ENCODE peak calls at places on chromosomes 4 and X, in nine cellular contexts. One of them, this sample, is unnamed.

GRCh38 chr4:6470502-6471302 is 1.7 kb downstream of the PPP2R2C start:
- DNase-seq in A549: peak
- DNase-seq in astrocyte of the spinal cord: peak
- DNase-seq in AG04450: no peak
- DNase-seq in transverse colon: no peak
- DNase-seq in ovary: peak
- DNase-seq in colonic mucosa: peak
- DNase-seq in MM.1S: no peak
- DNase-seq in GM23338: peak
- DNase-seq in this sample: no peak

GRCh38 chrX:150615356-150615755 is 46.9 kb downstream of the MTM1 start:
- DNase-seq in A549: no peak
- DNase-seq in astrocyte of the spinal cord: no peak
- DNase-seq in AG04450: no peak
- DNase-seq in transverse colon: no peak
- DNase-seq in ovary: no peak
- DNase-seq in colonic mucosa: no peak
- DNase-seq in MM.1S: no peak
- DNase-seq in GM23338: no peak
- DNase-seq in this sample: no peak

GRCh38 chr4:186823989-186824388 is 100.3 kb upstream of the FAT1 start:
- DNase-seq in A549: no peak
- DNase-seq in astrocyte of the spinal cord: peak
- DNase-seq in AG04450: no peak
- DNase-seq in transverse colon: no peak
- DNase-seq in ovary: no peak
- DNase-seq in colonic mucosa: no peak
- DNase-seq in MM.1S: no peak
- DNase-seq in GM23338: no peak
- DNase-seq in this sample: no peak

GRCh38 chr4:39464886-39465501 is 6.1 kb downstream of the LIAS start:
- DNase-seq in A549: peak
- DNase-seq in astrocyte of the spinal cord: peak
- DNase-seq in AG04450: peak
- DNase-seq in transverse colon: no peak
- DNase-seq in ovary: no peak
- DNase-seq in colonic mucosa: no peak
- DNase-seq in MM.1S: no peak
- DNase-seq in GM23338: no peak
- DNase-seq in this sample: peak

GRCh38 chr4:22869235-22869634 is 176.5 kb downstream of the GBA3 start:
- DNase-seq in A549: no peak
- DNase-seq in astrocyte of the spinal cord: no peak
- DNase-seq in AG04450: no peak
- DNase-seq in transverse colon: no peak
- DNase-seq in ovary: no peak
- DNase-seq in colonic mucosa: no peak
- DNase-seq in MM.1S: no peak
- DNase-seq in GM23338: peak
- DNase-seq in this sample: no peak

GRCh38 chr4:143091862-143092261 is 92.9 kb upstream of the USP38 start:
- DNase-seq in A549: no peak
- DNase-seq in astrocyte of the spinal cord: no peak
- DNase-seq in AG04450: no peak
- DNase-seq in transverse colon: no peak
- DNase-seq in ovary: no peak
- DNase-seq in colonic mucosa: no peak
- DNase-seq in MM.1S: no peak
- DNase-seq in GM23338: no peak
- DNase-seq in this sample: no peak

GRCh38 chr4:16417198-16417597 is 190.9 kb upstream of the TAPT1 start:
- DNase-seq in A549: no peak
- DNase-seq in astrocyte of the spinal cord: no peak
- DNase-seq in AG04450: no peak
- DNase-seq in transverse colon: no peak
- DNase-seq in ovary: no peak
- DNase-seq in colonic mucosa: no peak
- DNase-seq in MM.1S: no peak
- DNase-seq in GM23338: no peak
- DNase-seq in this sample: no peak

GRCh38 chr4:129362685-129363274 is 266.8 kb downstream of the C4orf33 start:
- DNase-seq in A549: peak
- DNase-seq in astrocyte of the spinal cord: peak
- DNase-seq in AG04450: peak
- DNase-seq in transverse colon: peak
- DNase-seq in ovary: peak
- DNase-seq in colonic mucosa: peak
- DNase-seq in MM.1S: peak
- DNase-seq in GM23338: peak
- DNase-seq in this sample: peak

GRCh38 chr4:1041147-1041935 is 29.9 kb downstream of the FGFRL1 start:
- DNase-seq in A549: no peak
- DNase-seq in astrocyte of the spinal cord: peak
- DNase-seq in AG04450: no peak
- DNase-seq in transverse colon: no peak
- DNase-seq in ovary: no peak
- DNase-seq in colonic mucosa: no peak
- DNase-seq in MM.1S: no peak
- DNase-seq in GM23338: no peak
- DNase-seq in this sample: peak

GRCh38 chr4:5192271-5192670 is 141.0 kb downstream of the STK32B start:
- DNase-seq in A549: no peak
- DNase-seq in astrocyte of the spinal cord: no peak
- DNase-seq in AG04450: no peak
- DNase-seq in transverse colon: no peak
- DNase-seq in ovary: no peak
- DNase-seq in colonic mucosa: no peak
- DNase-seq in MM.1S: no peak
- DNase-seq in GM23338: no peak
- DNase-seq in this sample: no peak

GRCh38 chrX:153439977-153440376 is 5.9 kb downstream of the TREX2 start:
- DNase-seq in A549: no peak
- DNase-seq in astrocyte of the spinal cord: no peak
- DNase-seq in AG04450: no peak
- DNase-seq in transverse colon: no peak
- DNase-seq in ovary: peak
- DNase-seq in colonic mucosa: no peak
- DNase-seq in MM.1S: no peak
- DNase-seq in GM23338: no peak
- DNase-seq in this sample: no peak

GRCh38 chr4:71259305-71259704 is 79.5 kb upstream of the SLC4A4 start:
- DNase-seq in A549: no peak
- DNase-seq in astrocyte of the spinal cord: no peak
- DNase-seq in AG04450: no peak
- DNase-seq in transverse colon: no peak
- DNase-seq in ovary: no peak
- DNase-seq in colonic mucosa: no peak
- DNase-seq in MM.1S: no peak
- DNase-seq in GM23338: no peak
- DNase-seq in this sample: no peak

GRCh38 chrX:115547448-115547847 is 13.5 kb upstream of the PLS3 start:
- DNase-seq in A549: no peak
- DNase-seq in astrocyte of the spinal cord: no peak
- DNase-seq in AG04450: no peak
- DNase-seq in transverse colon: no peak
- DNase-seq in ovary: no peak
- DNase-seq in colonic mucosa: no peak
- DNase-seq in MM.1S: no peak
- DNase-seq in GM23338: peak
- DNase-seq in this sample: no peak

GRCh38 chrX:21056636-21057035 is 317.6 kb upstream of the CNKSR2 start:
- DNase-seq in A549: no peak
- DNase-seq in astrocyte of the spinal cord: no peak
- DNase-seq in AG04450: no peak
- DNase-seq in transverse colon: no peak
- DNase-seq in ovary: no peak
- DNase-seq in colonic mucosa: no peak
- DNase-seq in MM.1S: no peak
- DNase-seq in GM23338: no peak
- DNase-seq in this sample: no peak

GRCh38 chrX:153623310-153624029 is 23.5 kb upstream of the DUSP9 start:
- DNase-seq in A549: no peak
- DNase-seq in astrocyte of the spinal cord: no peak
- DNase-seq in AG04450: no peak
- DNase-seq in transverse colon: peak
- DNase-seq in ovary: peak
- DNase-seq in colonic mucosa: no peak
- DNase-seq in MM.1S: no peak
- DNase-seq in GM23338: no peak
- DNase-seq in this sample: no peak

GRCh38 chr4:84920591-84920990 is 45.9 kb downstream of the WDFY3 start:
- DNase-seq in A549: no peak
- DNase-seq in astrocyte of the spinal cord: peak
- DNase-seq in AG04450: peak
- DNase-seq in transverse colon: no peak
- DNase-seq in ovary: no peak
- DNase-seq in colonic mucosa: no peak
- DNase-seq in MM.1S: no peak
- DNase-seq in GM23338: no peak
- DNase-seq in this sample: peak

GRCh38 chr4:26273308-26273980 is 47.4 kb upstream of the RBPJ start:
- DNase-seq in A549: no peak
- DNase-seq in astrocyte of the spinal cord: no peak
- DNase-seq in AG04450: no peak
- DNase-seq in transverse colon: no peak
- DNase-seq in ovary: peak
- DNase-seq in colonic mucosa: no peak
- DNase-seq in MM.1S: no peak
- DNase-seq in GM23338: peak
- DNase-seq in this sample: no peak

GRCh38 chrX:72238183-72238582 is 644 bp downstream of the ERCC6L start:
- DNase-seq in A549: no peak
- DNase-seq in astrocyte of the spinal cord: no peak
- DNase-seq in AG04450: no peak
- DNase-seq in transverse colon: no peak
- DNase-seq in ovary: no peak
- DNase-seq in colonic mucosa: no peak
- DNase-seq in MM.1S: no peak
- DNase-seq in GM23338: peak
- DNase-seq in this sample: no peak

GRCh38 chr4:3209551-3210325 is 39.2 kb upstream of the MSANTD1 start:
- DNase-seq in A549: no peak
- DNase-seq in astrocyte of the spinal cord: no peak
- DNase-seq in AG04450: no peak
- DNase-seq in transverse colon: no peak
- DNase-seq in ovary: no peak
- DNase-seq in colonic mucosa: no peak
- DNase-seq in MM.1S: no peak
- DNase-seq in GM23338: no peak
- DNase-seq in this sample: no peak

GRCh38 chr4:139835006-139835405 is 169.4 kb downstream of the MGST2 start:
- DNase-seq in A549: no peak
- DNase-seq in astrocyte of the spinal cord: no peak
- DNase-seq in AG04450: no peak
- DNase-seq in transverse colon: no peak
- DNase-seq in ovary: no peak
- DNase-seq in colonic mucosa: no peak
- DNase-seq in MM.1S: no peak
- DNase-seq in GM23338: no peak
- DNase-seq in this sample: no peak

GRCh38 chrX:101744085-101744484 is 84.4 kb upstream of the ARMCX2 start:
- DNase-seq in A549: no peak
- DNase-seq in astrocyte of the spinal cord: peak
- DNase-seq in AG04450: no peak
- DNase-seq in transverse colon: no peak
- DNase-seq in ovary: no peak
- DNase-seq in colonic mucosa: no peak
- DNase-seq in MM.1S: no peak
- DNase-seq in GM23338: no peak
- DNase-seq in this sample: peak

GRCh38 chrX:107102980-107103379 is 15.6 kb downstream of the RBM41 start:
- DNase-seq in A549: no peak
- DNase-seq in astrocyte of the spinal cord: peak
- DNase-seq in AG04450: no peak
- DNase-seq in transverse colon: no peak
- DNase-seq in ovary: no peak
- DNase-seq in colonic mucosa: no peak
- DNase-seq in MM.1S: no peak
- DNase-seq in GM23338: no peak
- DNase-seq in this sample: no peak
- TF ChIP-seq CTCF in A549: peak
- TF ChIP-seq CTCF in astrocyte of the spinal cord: peak
- TF ChIP-seq CTCF in AG04450: no peak
- TF ChIP-seq CTCF in transverse colon: no peak
- TF ChIP-seq CTCF in ovary: no peak
- TF ChIP-seq CTCF in colonic mucosa: no peak
- TF ChIP-seq CTCF in MM.1S: no peak
- TF ChIP-seq CTCF in GM23338: peak
- TF ChIP-seq CTCF in this sample: no peak

GRCh38 chrX:12954981-12955380 is 19.9 kb upstream of the TMSB4X start:
- DNase-seq in A549: no peak
- DNase-seq in astrocyte of the spinal cord: no peak
- DNase-seq in AG04450: no peak
- DNase-seq in transverse colon: no peak
- DNase-seq in ovary: no peak
- DNase-seq in colonic mucosa: no peak
- DNase-seq in MM.1S: no peak
- DNase-seq in GM23338: no peak
- DNase-seq in this sample: no peak
- H3K4me3 ChIP-seq in A549: no peak
- H3K4me3 ChIP-seq in astrocyte of the spinal cord: no peak
- H3K4me3 ChIP-seq in AG04450: no peak
- H3K4me3 ChIP-seq in transverse colon: no peak
- H3K4me3 ChIP-seq in ovary: no peak
- H3K4me3 ChIP-seq in colonic mucosa: no peak
- H3K4me3 ChIP-seq in MM.1S: no peak
- H3K4me3 ChIP-seq in GM23338: no peak
- H3K4me3 ChIP-seq in this sample: no peak

DNA sequence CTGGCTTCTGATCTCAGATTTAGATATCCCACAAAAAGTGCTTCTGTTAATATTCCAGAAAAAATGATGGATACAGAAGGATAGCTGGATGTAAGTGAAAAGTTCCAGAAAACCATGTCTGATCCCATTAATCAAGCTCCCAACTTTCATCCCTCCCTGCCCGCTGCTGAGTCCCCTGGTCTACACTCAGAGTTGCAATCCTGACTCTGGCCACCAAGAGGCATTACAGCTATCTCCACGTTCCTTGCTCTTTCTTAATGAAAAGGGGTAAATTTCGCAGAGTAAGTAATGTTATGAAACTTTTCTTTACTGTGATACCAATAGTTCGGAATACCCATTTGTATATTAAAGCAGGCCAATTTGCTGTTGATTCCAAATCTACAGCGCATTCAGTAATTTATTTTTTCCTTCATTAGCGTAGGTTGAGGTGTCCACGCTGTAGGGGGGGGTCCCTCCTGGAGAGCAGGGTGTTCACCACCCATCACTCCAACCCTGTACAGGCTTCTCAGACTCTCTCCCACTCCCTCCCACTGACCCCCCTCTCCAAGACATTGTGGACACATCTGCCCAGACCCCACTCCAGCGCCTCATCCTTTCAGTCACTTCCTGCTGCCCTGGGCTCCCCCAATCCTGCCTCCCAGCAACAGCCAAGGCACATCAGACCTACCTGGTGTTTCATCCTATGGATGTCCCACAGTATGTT is 55.1 kb downstream of the RAB40A start:
- DNase-seq in A549: peak
- DNase-seq in astrocyte of the spinal cord: peak
- DNase-seq in AG04450: no peak
- DNase-seq in transverse colon: peak
- DNase-seq in ovary: no peak
- DNase-seq in colonic mucosa: no peak
- DNase-seq in MM.1S: peak
- DNase-seq in GM23338: peak
- DNase-seq in this sample: no peak
- TF ChIP-seq CTCF in A549: no peak
- TF ChIP-seq CTCF in astrocyte of the spinal cord: peak
- TF ChIP-seq CTCF in AG04450: peak
- TF ChIP-seq CTCF in transverse colon: no peak
- TF ChIP-seq CTCF in ovary: no peak
- TF ChIP-seq CTCF in colonic mucosa: no peak
- TF ChIP-seq CTCF in MM.1S: peak
- TF ChIP-seq CTCF in GM23338: peak
- TF ChIP-seq CTCF in this sample: peak

GRCh38 chr4:172188248-172188976 is 375.2 kb downstream of the GALNTL6 start:
- DNase-seq in A549: no peak
- DNase-seq in astrocyte of the spinal cord: no peak
- DNase-seq in AG04450: no peak
- DNase-seq in transverse colon: no peak
- DNase-seq in ovary: no peak
- DNase-seq in colonic mucosa: no peak
- DNase-seq in MM.1S: no peak
- DNase-seq in GM23338: no peak
- DNase-seq in this sample: no peak
- H3K4me3 ChIP-seq in A549: no peak
- H3K4me3 ChIP-seq in astrocyte of the spinal cord: no peak
- H3K4me3 ChIP-seq in AG04450: no peak
- H3K4me3 ChIP-seq in transverse colon: no peak
- H3K4me3 ChIP-seq in ovary: no peak
- H3K4me3 ChIP-seq in colonic mucosa: no peak
- H3K4me3 ChIP-seq in MM.1S: no peak
- H3K4me3 ChIP-seq in GM23338: no peak
- H3K4me3 ChIP-seq in this sample: no peak